ENCODE peak calls at places on chromosomes 7 and 10, in six cellular contexts. One of them, this sample, is unnamed.

GRCh38 chr7:132121987-132122386 is 454.3 kb downstream of the PLXNA4 start:
- DNase-seq in GM23248: no peak
- DNase-seq in sigmoid colon: no peak
- DNase-seq in cardiac fibroblast: no peak
- DNase-seq in ecto neural progenitor cell: no peak
- DNase-seq in activated CD4-positive, alpha-beta T cell treated with anti-CD3 and anti-CD28 coated beads, Interleukin-2, amount 10 ng/mL, durations not matched to agents 7 days and 5 days: no peak
- DNase-seq in this sample: no peak

GRCh38 chr10:33015798-33016547 is 57.9 kb upstream of the ITGB1 start:
- DNase-seq in GM23248: peak; percentile 87
- DNase-seq in sigmoid colon: no peak
- DNase-seq in cardiac fibroblast: peak; percentile 26
- DNase-seq in ecto neural progenitor cell: no peak
- DNase-seq in activated CD4-positive, alpha-beta T cell treated with anti-CD3 and anti-CD28 coated beads, Interleukin-2, amount 10 ng/mL, durations not matched to agents 7 days and 5 days: no peak
- DNase-seq in this sample: no peak

GRCh38 chr10:43385412-43386004 is 14.1 kb downstream of the FXYD4 start:
- DNase-seq in GM23248: no peak
- DNase-seq in sigmoid colon: peak; percentile 24
- DNase-seq in cardiac fibroblast: no peak
- DNase-seq in ecto neural progenitor cell: no peak
- DNase-seq in activated CD4-positive, alpha-beta T cell treated with anti-CD3 and anti-CD28 coated beads, Interleukin-2, amount 10 ng/mL, durations not matched to agents 7 days and 5 days: no peak
- DNase-seq in this sample: no peak

GRCh38 chr10:23754179-23754578 is 315.3 kb downstream of the OTUD1 start:
- DNase-seq in GM23248: peak; percentile 1
- DNase-seq in sigmoid colon: no peak
- DNase-seq in cardiac fibroblast: no peak
- DNase-seq in ecto neural progenitor cell: no peak
- DNase-seq in activated CD4-positive, alpha-beta T cell treated with anti-CD3 and anti-CD28 coated beads, Interleukin-2, amount 10 ng/mL, durations not matched to agents 7 days and 5 days: no peak
- DNase-seq in this sample: no peak

GRCh38 chr7:127437772-127438330 is 45.3 kb upstream of the ZNF800 start:
- DNase-seq in GM23248: peak; percentile 79
- DNase-seq in sigmoid colon: no peak
- DNase-seq in cardiac fibroblast: peak; percentile 3
- DNase-seq in ecto neural progenitor cell: no peak
- DNase-seq in activated CD4-positive, alpha-beta T cell treated with anti-CD3 and anti-CD28 coated beads, Interleukin-2, amount 10 ng/mL, durations not matched to agents 7 days and 5 days: no peak
- DNase-seq in this sample: peak; percentile 83

GRCh38 chr7:111755388-111755787 is 193.1 kb upstream of the IMMP2L start:
- DNase-seq in GM23248: no peak
- DNase-seq in sigmoid colon: no peak
- DNase-seq in cardiac fibroblast: no peak
- DNase-seq in ecto neural progenitor cell: no peak
- DNase-seq in activated CD4-positive, alpha-beta T cell treated with anti-CD3 and anti-CD28 coated beads, Interleukin-2, amount 10 ng/mL, durations not matched to agents 7 days and 5 days: no peak
- DNase-seq in this sample: no peak

GRCh38 chr10:122830965-122831353 is 14.7 kb downstream of the CUZD1 start:
- DNase-seq in GM23248: no peak
- DNase-seq in sigmoid colon: no peak
- DNase-seq in cardiac fibroblast: no peak
- DNase-seq in ecto neural progenitor cell: no peak
- DNase-seq in activated CD4-positive, alpha-beta T cell treated with anti-CD3 and anti-CD28 coated beads, Interleukin-2, amount 10 ng/mL, durations not matched to agents 7 days and 5 days: no peak
- DNase-seq in this sample: no peak

GRCh38 chr10:4766449-4766848 is 59.6 kb upstream of the AKR1E2 start:
- DNase-seq in GM23248: peak; percentile 43
- DNase-seq in sigmoid colon: no peak
- DNase-seq in cardiac fibroblast: peak; percentile 53
- DNase-seq in ecto neural progenitor cell: no peak
- DNase-seq in activated CD4-positive, alpha-beta T cell treated with anti-CD3 and anti-CD28 coated beads, Interleukin-2, amount 10 ng/mL, durations not matched to agents 7 days and 5 days: no peak
- DNase-seq in this sample: no peak

GRCh38 chr10:127942811-127943210 is 35.9 kb downstream of the PTPRE start:
- DNase-seq in GM23248: no peak
- DNase-seq in sigmoid colon: no peak
- DNase-seq in cardiac fibroblast: no peak
- DNase-seq in ecto neural progenitor cell: no peak
- DNase-seq in activated CD4-positive, alpha-beta T cell treated with anti-CD3 and anti-CD28 coated beads, Interleukin-2, amount 10 ng/mL, durations not matched to agents 7 days and 5 days: no peak
- DNase-seq in this sample: no peak

GRCh38 chr10:62637249-62638061 is 167.1 kb upstream of the ADO start:
- DNase-seq in GM23248: peak; percentile 79
- DNase-seq in sigmoid colon: no peak
- DNase-seq in cardiac fibroblast: peak; percentile 58
- DNase-seq in ecto neural progenitor cell: no peak
- DNase-seq in activated CD4-positive, alpha-beta T cell treated with anti-CD3 and anti-CD28 coated beads, Interleukin-2, amount 10 ng/mL, durations not matched to agents 7 days and 5 days: peak; percentile 82
- DNase-seq in this sample: peak; percentile 22

GRCh38 chr7:122198581-122198980 is 54.5 kb upstream of the AASS start:
- DNase-seq in GM23248: no peak
- DNase-seq in sigmoid colon: no peak
- DNase-seq in cardiac fibroblast: no peak
- DNase-seq in ecto neural progenitor cell: no peak
- DNase-seq in activated CD4-positive, alpha-beta T cell treated with anti-CD3 and anti-CD28 coated beads, Interleukin-2, amount 10 ng/mL, durations not matched to agents 7 days and 5 days: no peak
- DNase-seq in this sample: no peak

GRCh38 chr7:90879924-90880323 is 283.8 kb downstream of the CDK14 start:
- DNase-seq in GM23248: no peak
- DNase-seq in sigmoid colon: no peak
- DNase-seq in cardiac fibroblast: no peak
- DNase-seq in ecto neural progenitor cell: no peak
- DNase-seq in activated CD4-positive, alpha-beta T cell treated with anti-CD3 and anti-CD28 coated beads, Interleukin-2, amount 10 ng/mL, durations not matched to agents 7 days and 5 days: no peak
- DNase-seq in this sample: no peak

GRCh38 chr10:119502214-119502613 is 40.3 kb downstream of the RGS10 start:
- DNase-seq in GM23248: no peak
- DNase-seq in sigmoid colon: no peak
- DNase-seq in cardiac fibroblast: no peak
- DNase-seq in ecto neural progenitor cell: no peak
- DNase-seq in activated CD4-positive, alpha-beta T cell treated with anti-CD3 and anti-CD28 coated beads, Interleukin-2, amount 10 ng/mL, durations not matched to agents 7 days and 5 days: peak; percentile 89
- DNase-seq in this sample: no peak

GRCh38 chr7:143405671-143406352 is 2.8 kb downstream of the EPHA1 start:
- DNase-seq in GM23248: no peak
- DNase-seq in sigmoid colon: no peak
- DNase-seq in cardiac fibroblast: no peak
- DNase-seq in ecto neural progenitor cell: no peak
- DNase-seq in activated CD4-positive, alpha-beta T cell treated with anti-CD3 and anti-CD28 coated beads, Interleukin-2, amount 10 ng/mL, durations not matched to agents 7 days and 5 days: no peak
- DNase-seq in this sample: no peak

GRCh38 chr10:90179696-90180407 is 478.5 kb downstream of the KIF20B start:
- DNase-seq in GM23248: peak; percentile 23
- DNase-seq in sigmoid colon: no peak
- DNase-seq in cardiac fibroblast: peak; percentile 97
- DNase-seq in ecto neural progenitor cell: no peak
- DNase-seq in activated CD4-positive, alpha-beta T cell treated with anti-CD3 and anti-CD28 coated beads, Interleukin-2, amount 10 ng/mL, durations not matched to agents 7 days and 5 days: no peak
- DNase-seq in this sample: peak; percentile 96

GRCh38 chr7:815284-816216 is 16.7 kb upstream of the SUN1 start:
- DNase-seq in GM23248: peak; percentile 40
- DNase-seq in sigmoid colon: peak; percentile 74
- DNase-seq in cardiac fibroblast: no peak
- DNase-seq in ecto neural progenitor cell: peak; percentile 89
- DNase-seq in activated CD4-positive, alpha-beta T cell treated with anti-CD3 and anti-CD28 coated beads, Interleukin-2, amount 10 ng/mL, durations not matched to agents 7 days and 5 days: peak; percentile 25
- DNase-seq in this sample: no peak

GRCh38 chr7:20107582-20107981 is 109.6 kb downstream of the MACC1 start:
- DNase-seq in GM23248: peak; percentile 76
- DNase-seq in sigmoid colon: no peak
- DNase-seq in cardiac fibroblast: peak; percentile 46
- DNase-seq in ecto neural progenitor cell: no peak
- DNase-seq in activated CD4-positive, alpha-beta T cell treated with anti-CD3 and anti-CD28 coated beads, Interleukin-2, amount 10 ng/mL, durations not matched to agents 7 days and 5 days: no peak
- DNase-seq in this sample: no peak